ENCODE peak calls at places on chromosomes 6 and 20, in six cellular contexts. G is AG04450, K is GM13976, E is A549, B is tibial nerve, F is cardiac muscle cell. P is an unnamed sample.

GRCh38 chr6:4814212-4814611 is 38.0 kb downstream of the CDYL start:
- DNase-seq in F (no peak), G (no peak), K (no peak), E (no peak), B (no peak), P (no peak)

GRCh38 chr6:92586236-92586977 is 833.0 kb downstream of the EPHA7 start:
- DNase-seq in E (no peak), G (no peak), K (no peak), F (no peak), B (no peak), P (no peak)

GRCh38 chr20:19786311-19786710 is 28.3 kb downstream of the RIN2 start:
- DNase-seq in F (peak; percentile 95), E (no peak), K (no peak), B (no peak), G (peak; percentile 88), P (no peak)

GRCh38 chr20:53003420-53003819 is 31.3 kb downstream of the TSHZ2 start:
- DNase-seq in F (no peak), K (no peak), B (no peak), G (no peak), E (no peak), P (no peak)

GRCh38 chr6:170438402-170438753 is 114.7 kb downstream of the PSMB1 start:
- DNase-seq in G (peak; percentile 98), F (peak; percentile 97), E (peak; percentile 62), K (peak; percentile 87), B (peak; percentile 66), P (no peak)

GRCh38 chr6:154894903-154895302 is 100.2 kb upstream of the TIAM2 start:
- DNase-seq in F (no peak), B (no peak), G (no peak), E (no peak), K (no peak), P (no peak)

GRCh38 chr6:71289039-71289801 is 609 bp downstream of the OGFRL1 start:
- DNase-seq in K (no peak), E (no peak), F (peak; percentile 22), G (no peak), B (peak; percentile 15), P (no peak)

GRCh38 chr6:13302751-13303667 is 25.3 kb downstream of the TBC1D7 start:
- DNase-seq in G (peak; percentile 85), B (no peak), E (peak; percentile 89), K (peak; percentile 73), F (peak; percentile 99), P (peak; percentile 8)

GRCh38 chr6:126905917-126906316 is 212.6 kb upstream of the RSPO3 start:
- DNase-seq in B (no peak), F (peak; percentile 7), E (no peak), G (no peak), K (no peak), P (no peak)

GRCh38 chr6:122931916-122932315 is 64.1 kb upstream of the CLVS2 start:
- DNase-seq in E (no peak), G (no peak), F (no peak), K (no peak), B (no peak), P (no peak)

GRCh38 chr6:95723638-95724037 is 146.3 kb downstream of the MANEA start:
- DNase-seq in G (no peak), K (no peak), E (no peak), F (no peak), B (no peak), P (no peak)

GRCh38 chr20:13772529-13772928 is 12.2 kb downstream of the ESF1 start:
- DNase-seq in B (no peak), E (no peak), F (no peak), G (no peak), K (no peak), P (no peak)

GRCh38 chr6:3013486-3013885 is 13.8 kb downstream of the NQO2 start:
- DNase-seq in B (no peak), E (peak; percentile 40), K (no peak), G (no peak), F (peak; percentile 56), P (no peak)

GRCh38 chr6:98958791-98959190 is 11.0 kb upstream of the FBXL4 start:
- DNase-seq in K (no peak), G (no peak), E (no peak), B (no peak), F (no peak), P (no peak)

GRCh38 chr20:33732166-33732970 is 572 bp downstream of the ZNF341 start:
- DNase-seq in K (peak; percentile 86), F (no peak), B (peak; percentile 70), E (peak; percentile 18), G (no peak), P (peak; percentile 82)

GRCh38 chr6:168288781-168289570 is 30.6 kb downstream of the DACT2 start:
- DNase-seq in F (no peak), K (no peak), E (no peak), G (no peak), B (no peak), P (no peak)

GRCh38 chr6:62707156-62707555 is 421.1 kb upstream of the KHDRBS2 start:
- DNase-seq in K (no peak), F (no peak), G (no peak), B (no peak), E (no peak), P (no peak)

GRCh38 chr6:126650931-126651330 is 311.0 kb downstream of the CENPW start:
- DNase-seq in B (no peak), F (peak; percentile 52), E (no peak), K (no peak), G (no peak), P (no peak)

GRCh38 chr20:51373713-51374481 is 168.6 kb downstream of the NFATC2 start:
- DNase-seq in B (no peak), E (no peak), F (peak; percentile 77), K (no peak), G (no peak), P (no peak)

GRCh38 chr6:81384921-81385320 is 367.6 kb downstream of the TENT5A start:
- DNase-seq in G (no peak), B (no peak), K (no peak), F (no peak), E (no peak), P (no peak)

GRCh38 chr6:109260126-109260525 is 122.1 kb downstream of the CD164 start:
- DNase-seq in F (peak; percentile 21), K (no peak), E (no peak), G (peak; percentile 8), B (no peak), P (no peak)

GRCh38 chr6:45209762-45210161 is 118.4 kb upstream of the RUNX2 start:
- DNase-seq in K (no peak), E (no peak), F (no peak), G (no peak), B (no peak), P (no peak)

GRCh38 chr6:157989541-157990289 is 8.1 kb downstream of the SYNJ2 start:
- DNase-seq in G (no peak), K (no peak), F (peak; percentile 46), E (no peak), B (no peak), P (no peak)
- TF ChIP-seq CTCF in G (no peak), K (no peak), F (peak; percentile 2), E (no peak), B (no peak), P (no peak)

DNA sequence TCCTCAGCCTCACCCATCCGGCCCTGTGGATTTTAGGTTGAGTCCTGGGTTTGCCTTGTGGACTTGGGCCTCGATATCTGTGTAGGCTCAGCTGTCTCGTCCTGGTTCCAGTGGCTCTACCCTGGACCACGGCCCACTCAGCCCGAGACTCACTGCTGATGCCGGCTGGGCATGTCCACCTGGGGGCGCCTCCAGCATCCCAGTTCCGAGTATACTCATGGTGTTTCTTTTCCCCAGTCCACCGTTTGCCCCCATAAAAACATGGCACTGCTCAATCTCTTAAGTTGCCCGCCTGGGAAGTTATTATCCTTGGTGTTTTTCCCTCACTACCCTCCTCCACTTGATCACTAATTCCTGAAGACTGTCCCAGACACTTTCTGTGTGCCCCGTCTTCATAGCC is 99.1 kb downstream of the ARID1B start:
- DNase-seq in B (no peak), F (no peak), G (no peak), E (no peak), K (no peak), P (no peak)
- TF ChIP-seq CTCF in B (no peak), F (peak; percentile 32), G (peak; percentile 22), E (no peak), K (peak; percentile 28), P (no peak)

GRCh38 chr20:39289316-39289715 is 327.2 kb downstream of the DHX35 start:
- DNase-seq in E (no peak), F (no peak), B (no peak), K (peak; percentile 25), G (no peak), P (no peak)
- TF ChIP-seq CTCF in E (no peak), F (no peak), B (no peak), K (peak; percentile 25), G (no peak), P (no peak)

GRCh38 chr6:128028183-128028582 is 127.3 kb upstream of the THEMIS start:
- DNase-seq in K (no peak), B (no peak), E (no peak), G (no peak), F (no peak), P (no peak)
- TF ChIP-seq CTCF in K (no peak), B (no peak), E (no peak), G (no peak), F (no peak), P (no peak)

GRCh38 chr6:113416166-113416565 is 441.0 kb upstream of the MARCKS start:
- DNase-seq in F (no peak), K (no peak), B (no peak), E (no peak), G (no peak), P (no peak)

GRCh38 chr6:113411006-113411405 is 446.1 kb upstream of the MARCKS start:
- DNase-seq in G (no peak), E (no peak), K (no peak), B (no peak), F (peak; percentile 16), P (no peak)

GRCh38 chr6:113420290-113420689 is 436.9 kb upstream of the MARCKS start:
- DNase-seq in E (no peak), G (no peak), K (no peak), B (no peak), F (no peak), P (no peak)

GRCh38 chr6:113412589-113413367 is 444.4 kb upstream of the MARCKS start:
- DNase-seq in G (no peak), K (no peak), E (no peak), F (no peak), B (no peak), P (no peak)

GRCh38 chr6:113414511-113414910 is 442.6 kb upstream of the MARCKS start:
- DNase-seq in F (peak; percentile 78), B (no peak), K (no peak), G (peak; percentile 36), E (peak; percentile 9), P (no peak)
- TF ChIP-seq CTCF in F (peak; percentile 71), B (peak; percentile 45), K (no peak), G (peak; percentile 72), E (peak; percentile 46), P (no peak)

GRCh38 chr6:87832025-87832825 is 130.2 kb upstream of the AKIRIN2 start:
- DNase-seq in K (peak; percentile 49), B (no peak), G (no peak), E (no peak), F (peak; percentile 39), P (no peak)
- TF ChIP-seq CTCF in K (peak; percentile 33), B (peak; percentile 41), G (peak; percentile 60), E (peak; percentile 50), F (peak; percentile 53), P (peak; percentile 49)